ENCODE peak calls at places on chromosomes 7 and 10, in six cellular contexts. A is IMR-90, S is heart left ventricle, V is SK-N-SH, P is colonic mucosa, Y is testis. W is an unnamed sample. For H3K9me3, the result is how much of the 10 kb centered on the place peaks cover.

GRCh38 chr10:99870051-99870730 is 87.8 kb downstream of the ABCC2 start:
- DNase-seq in V (no peak), P (no peak), S (no peak), Y (no peak), A (no peak), W (no peak)

GRCh38 chr7:28855538-28856217 is 102.5 kb downstream of the TRIL start:
- DNase-seq in A (peak), S (no peak), Y (no peak), V (no peak), P (no peak), W (no peak)

GRCh38 chr10:95792874-95793285 is 36.9 kb downstream of the ENTPD1 start:
- DNase-seq in P (no peak), Y (no peak), S (peak), V (no peak), A (peak), W (no peak)

GRCh38 chr10:34254596-34254995 is 560.5 kb downstream of the PARD3 start:
- DNase-seq in P (peak), V (peak), S (no peak), A (peak), Y (no peak), W (no peak)

GRCh38 chr10:99631496-99631895 is 11.3 kb upstream of the SLC25A28 start:
- DNase-seq in P (no peak), S (no peak), V (no peak), Y (no peak), A (peak), W (no peak)

GRCh38 chr7:110724811-110725210 is 366.1 kb upstream of the LRRN3 start:
- DNase-seq in A (no peak), Y (no peak), S (no peak), V (no peak), P (no peak), W (no peak)

GRCh38 chr10:44312401-44312800 is 72.5 kb downstream of the CXCL12 start:
- DNase-seq in P (no peak), V (no peak), Y (no peak), S (no peak), A (no peak), W (no peak)

GRCh38 chr7:16803881-16804673 is 722 bp downstream of the AGR2 start:
- DNase-seq in A (peak), S (no peak), V (no peak), Y (no peak), P (no peak), W (no peak)

GRCh38 chr7:151240942-151241754 is 7.3 kb downstream of the SMARCD3 start:
- DNase-seq in P (no peak), A (no peak), V (no peak), S (no peak), Y (no peak), W (no peak)

GRCh38 chr7:94375713-94376112 is 19.0 kb upstream of the COL1A2 start:
- DNase-seq in P (no peak), V (no peak), Y (peak), S (peak), A (peak), W (no peak)

GRCh38 chr10:117246997-117247667 is 6.2 kb downstream of the SLC18A2 start:
- DNase-seq in V (no peak), S (no peak), Y (no peak), P (no peak), A (no peak), W (no peak)

GRCh38 chr7:7122701-7123281 is 59.6 kb upstream of the C1GALT1 start:
- DNase-seq in P (no peak), S (no peak), Y (no peak), A (peak), V (no peak), W (no peak)

GRCh38 chr10:5910323-5911100 is 20.5 kb downstream of the FBH1 start:
- DNase-seq in S (no peak), V (no peak), P (no peak), A (no peak), Y (no peak), W (no peak)

GRCh38 chr10:21475393-21475792 is 50.1 kb downstream of the SKIDA1 start:
- DNase-seq in V (no peak), S (no peak), Y (no peak), P (no peak), A (no peak), W (no peak)

GRCh38 chr10:113071446-113071845 is 121.4 kb downstream of the TCF7L2 start:
- DNase-seq in Y (peak), A (peak), P (peak), V (peak), S (peak), W (peak)

GRCh38 chr7:29639386-29639785 is 75.8 kb downstream of the PRR15 start:
- DNase-seq in Y (no peak), A (no peak), V (no peak), S (no peak), P (no peak), W (no peak)

GRCh38 chr7:159036916-159037605 is 107.6 kb downstream of the VIPR2 start:
- DNase-seq in S (no peak), A (no peak), Y (peak), P (no peak), V (no peak), W (no peak)
- H3K9me3 ChIP-seq in S (under half), A (under half), Y (under half), P (under half), V (under half), W (under half)

GRCh38 chr7:57361406-57361805 is 88.6 kb upstream of the ZNF716 start:
- DNase-seq in A (no peak), Y (no peak), V (no peak), P (no peak), S (no peak), W (no peak)

GRCh38 chr7:57364933-57365710 is 84.9 kb upstream of the ZNF716 start:
- DNase-seq in P (no peak), V (no peak), S (no peak), Y (no peak), A (no peak), W (no peak)

GRCh38 chr7:57367171-57367570 is 82.8 kb upstream of the ZNF716 start:
- DNase-seq in S (no peak), A (no peak), Y (no peak), P (no peak), V (no peak), W (no peak)

GRCh38 chr7:57363321-57363720 is 86.7 kb upstream of the ZNF716 start:
- DNase-seq in Y (no peak), P (no peak), V (no peak), A (no peak), S (no peak), W (no peak)

DNA sequence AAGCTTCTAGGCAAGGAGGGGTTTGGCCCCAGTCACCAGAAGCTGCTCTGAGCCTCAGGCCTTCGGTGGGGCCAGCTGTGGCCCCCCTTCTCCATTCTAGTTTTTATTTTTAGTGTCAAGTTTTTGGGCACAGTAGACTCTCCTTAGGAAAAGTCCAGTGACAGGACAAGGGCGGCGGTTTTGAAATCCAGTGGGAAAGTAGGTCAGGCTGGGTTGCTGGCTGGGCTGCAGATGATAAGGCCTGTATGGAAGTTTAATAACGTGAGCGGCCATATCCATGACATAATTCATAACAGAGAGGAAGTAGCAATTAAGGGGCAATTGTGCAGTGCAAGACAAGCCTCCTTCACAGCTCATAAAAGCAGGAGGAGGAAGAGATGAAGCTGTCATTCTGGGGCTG is 87.1 kb upstream of the ZNF716 start:
- DNase-seq in A (no peak), S (no peak), V (no peak), P (no peak), Y (no peak), W (no peak)
- H3K9me3 ChIP-seq in A (under half), S (under half), V (under half), P (under half), Y (under half), W (under half)

GRCh38 chr10:70650751-70651150 is 21.6 kb upstream of the ADAMTS14 start:
- DNase-seq in S (no peak), A (no peak), V (no peak), Y (no peak), P (no peak), W (no peak)
- H3K9me3 ChIP-seq in S (under half), A (under half), V (under half), Y (under half), P (under half), W (under half)

GRCh38 chr7:158174947-158175346 is 412.7 kb downstream of the PTPRN2 start:
- DNase-seq in A (no peak), Y (no peak), V (no peak), S (no peak), P (no peak), W (no peak)

GRCh38 chr7:158176561-158177173 is 411.0 kb downstream of the PTPRN2 start:
- DNase-seq in A (no peak), V (no peak), S (no peak), Y (no peak), P (no peak), W (no peak)

GRCh38 chr7:158175779-158176178 is 411.8 kb downstream of the PTPRN2 start:
- DNase-seq in A (no peak), P (no peak), S (no peak), V (no peak), Y (no peak), W (no peak)
- H3K9me3 ChIP-seq in A (under half), P (under half), S (under half), V (under half), Y (under half), W (under half)

DNA sequence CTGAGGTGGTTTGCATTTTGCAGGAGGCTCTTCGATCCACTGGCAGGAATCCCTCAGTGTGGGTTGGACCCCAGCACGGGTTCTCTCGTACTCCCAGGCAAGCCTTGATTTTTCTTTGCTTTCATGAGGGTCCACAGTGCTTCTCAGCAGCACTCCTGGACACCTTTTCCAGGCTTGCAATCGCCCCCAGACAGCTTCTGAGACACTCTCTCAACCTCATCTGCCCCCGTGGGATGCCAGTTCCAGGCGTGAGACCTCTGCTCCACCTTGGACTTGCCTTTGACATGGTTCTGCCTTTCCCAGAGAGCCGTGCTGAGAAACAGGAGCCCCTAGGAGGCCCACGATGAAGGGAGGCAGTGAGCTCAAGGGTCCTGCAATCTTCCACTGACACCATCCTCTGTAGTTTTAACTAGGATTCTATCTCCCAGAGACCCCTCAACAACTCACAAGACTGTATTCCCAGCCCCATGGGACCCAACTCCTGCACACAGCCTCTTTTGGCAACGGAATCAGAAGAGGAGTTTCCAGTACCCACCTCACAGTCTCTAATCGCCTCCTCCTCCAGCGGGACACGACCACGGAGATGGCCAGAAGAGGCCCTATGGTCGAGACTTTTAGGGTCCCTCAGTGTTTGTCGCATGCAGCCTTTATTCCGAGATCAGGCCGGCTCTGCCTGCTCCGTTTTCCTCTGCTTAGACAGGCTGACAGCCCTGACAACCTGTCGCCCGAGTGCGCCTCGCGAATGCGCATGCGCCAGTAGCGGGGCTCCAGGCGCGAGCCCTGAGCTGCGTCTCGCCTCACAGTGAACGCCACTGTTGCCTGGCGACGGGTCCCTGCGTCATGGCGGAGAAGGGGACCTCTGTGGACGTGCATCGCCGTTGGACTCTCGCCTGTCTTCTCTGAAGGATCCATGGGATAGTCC is 26.0 kb upstream of the ZNF273 start:
- DNase-seq in S (peak), Y (peak), P (peak), A (no peak), V (peak), W (peak)
- H3K9me3 ChIP-seq in S (under half), Y (under half), P (under half), A (under half), V (under half), W (under half)